ENCODE peak calls at places on chromosomes 4 and X, in eight cellular contexts. B is astrocyte of the spinal cord, Y is tibial nerve, C is HFF-Myc, W is cardiac muscle cell, J is AG09309, R is choroid plexus epithelial cell, A is SK-N-SH. S is an unnamed sample.

GRCh38 chr4:77044458-77045124 is 31.2 kb downstream of the CCNI start:
- DNase-seq in A (no peak), J (no peak), B (peak), R (peak), Y (no peak), C (peak), W (peak), S (peak)

GRCh38 chr4:176271749-176272148 is 2.7 kb upstream of the ASB5 start:
- DNase-seq in C (no peak), A (no peak), J (no peak), B (peak), R (peak), W (no peak), Y (no peak), S (no peak)

GRCh38 chr4:94621491-94622080 is 136.2 kb upstream of the BMPR1B start:
- DNase-seq in A (peak), B (peak), R (peak), Y (no peak), W (peak), C (no peak), J (no peak), S (peak)

GRCh38 chrX:12441376-12442128 is 303.3 kb downstream of the FRMPD4 start:
- DNase-seq in W (no peak), A (no peak), J (peak), B (peak), C (peak), R (peak), Y (no peak), S (no peak)

GRCh38 chr4:118732591-118733330 is 47.6 kb downstream of the METTL14 start:
- DNase-seq in A (no peak), C (no peak), Y (no peak), W (no peak), R (peak), J (peak), B (peak), S (no peak)

GRCh38 chr4:157204634-157205244 is 15.8 kb upstream of the GRIA2 start:
- DNase-seq in R (peak), C (no peak), Y (no peak), J (no peak), A (peak), B (no peak), W (peak), S (no peak)

GRCh38 chr4:186726440-186727148 is 2.9 kb upstream of the FAT1 start:
- DNase-seq in J (no peak), C (no peak), B (peak), Y (peak), W (peak), R (peak), A (peak), S (peak)

GRCh38 chrX:44927398-44927797 is 54.4 kb downstream of the KDM6A start:
- DNase-seq in A (no peak), W (no peak), J (no peak), Y (no peak), B (no peak), C (no peak), R (no peak), S (no peak)

GRCh38 chr4:67885727-67886126 is 1.9 kb upstream of the TMPRSS11D start:
- DNase-seq in R (peak), C (peak), J (peak), B (peak), A (no peak), Y (no peak), W (no peak), S (no peak)

GRCh38 chr4:47145630-47146029 is 114.3 kb downstream of the GABRB1 start:
- DNase-seq in R (peak), C (peak), W (no peak), Y (no peak), B (peak), J (no peak), A (no peak), S (no peak)

GRCh38 chr4:145920205-145920604 is 18.4 kb downstream of the ZNF827 start:
- DNase-seq in R (peak), B (peak), W (no peak), Y (no peak), J (peak), A (no peak), C (peak), S (no peak)

GRCh38 chrX:115563633-115564182 is 2.7 kb downstream of the PLS3 start:
- DNase-seq in R (peak), J (no peak), B (no peak), Y (no peak), A (no peak), C (no peak), W (no peak), S (no peak)

GRCh38 chr4:100288811-100289529 is 98.7 kb upstream of the DDIT4L start:
- DNase-seq in W (no peak), B (no peak), Y (no peak), C (no peak), R (peak), J (peak), A (no peak), S (no peak)

GRCh38 chrX:45164995-45165394 is 35.7 kb downstream of the DIPK2B start:
- DNase-seq in R (no peak), C (no peak), J (no peak), A (no peak), Y (no peak), B (no peak), W (no peak), S (no peak)

GRCh38 chrX:9573282-9574106 is 108.6 kb downstream of the TBL1X start:
- DNase-seq in A (no peak), W (no peak), R (no peak), B (no peak), Y (no peak), C (no peak), J (no peak), S (peak)

GRCh38 chr4:61401771-61402170 is 201.6 kb downstream of the ADGRL3 start:
- DNase-seq in R (no peak), B (no peak), Y (no peak), J (no peak), C (no peak), W (no peak), A (no peak), S (no peak)

GRCh38 chrX:14875624-14876023 is 2.4 kb downstream of the MOSPD2 start:
- DNase-seq in R (no peak), C (no peak), Y (no peak), W (no peak), B (no peak), J (no peak), A (no peak), S (no peak)

GRCh38 chrX:14873676-14874049 is 442 bp downstream of the MOSPD2 start:
- DNase-seq in Y (no peak), A (no peak), W (no peak), J (no peak), C (no peak), B (peak), R (no peak), S (no peak)

GRCh38 chrX:14872355-14872754 is 514 bp downstream of the FANCB start:
- DNase-seq in W (no peak), A (peak), R (no peak), J (no peak), B (no peak), Y (no peak), C (no peak), S (no peak)

GRCh38 chrX:14872851-14873675 is at the start of the genes FANCB and MOSPD2:
- DNase-seq in J (peak), R (peak), Y (peak), B (peak), A (peak), W (peak), C (peak), S (peak)

DNA sequence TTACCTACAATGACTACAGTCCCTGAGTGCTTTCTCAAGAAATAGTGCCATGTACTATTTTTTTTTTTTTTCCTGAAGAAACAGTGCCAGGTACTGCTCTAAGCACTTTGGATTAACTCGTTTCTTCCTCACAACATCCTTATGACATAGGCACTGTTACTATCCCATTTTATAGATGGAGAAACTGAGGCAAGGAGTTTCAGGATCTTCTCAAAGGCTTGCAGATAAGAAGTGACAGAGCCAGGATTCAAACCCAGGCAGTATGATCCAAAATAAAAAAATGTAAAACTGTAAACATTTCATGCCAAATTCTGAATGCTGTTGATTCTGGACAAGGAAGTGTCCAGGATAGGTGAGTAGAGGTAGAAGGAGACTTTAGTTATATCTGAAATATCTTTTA is 1.1 kb downstream of the FANCB start:
- DNase-seq in R (no peak), B (no peak), Y (no peak), C (no peak), W (no peak), A (no peak), J (no peak), S (no peak)
- H3K4me3 ChIP-seq in R (no peak), B (peak), Y (no peak), C (peak), W (no peak), A (no peak), J (no peak), S (no peak)

GRCh38 chrX:72002886-72003285 is 92.2 kb downstream of the NHSL2 start:
- DNase-seq in W (no peak), Y (no peak), C (no peak), A (no peak), R (no peak), J (no peak), B (peak), S (no peak)

GRCh38 chrX:72005046-72005445 is 94.4 kb downstream of the NHSL2 start:
- DNase-seq in W (no peak), B (no peak), Y (no peak), C (no peak), J (no peak), A (no peak), R (no peak), S (no peak)

GRCh38 chrX:72006461-72006860 is 95.8 kb downstream of the NHSL2 start:
- DNase-seq in J (no peak), B (no peak), Y (no peak), C (no peak), R (no peak), W (no peak), A (no peak), S (no peak)

GRCh38 chrX:72001906-72002305 is 91.3 kb downstream of the NHSL2 start:
- DNase-seq in R (no peak), C (no peak), J (no peak), Y (no peak), A (no peak), B (no peak), W (no peak), S (no peak)

DNA sequence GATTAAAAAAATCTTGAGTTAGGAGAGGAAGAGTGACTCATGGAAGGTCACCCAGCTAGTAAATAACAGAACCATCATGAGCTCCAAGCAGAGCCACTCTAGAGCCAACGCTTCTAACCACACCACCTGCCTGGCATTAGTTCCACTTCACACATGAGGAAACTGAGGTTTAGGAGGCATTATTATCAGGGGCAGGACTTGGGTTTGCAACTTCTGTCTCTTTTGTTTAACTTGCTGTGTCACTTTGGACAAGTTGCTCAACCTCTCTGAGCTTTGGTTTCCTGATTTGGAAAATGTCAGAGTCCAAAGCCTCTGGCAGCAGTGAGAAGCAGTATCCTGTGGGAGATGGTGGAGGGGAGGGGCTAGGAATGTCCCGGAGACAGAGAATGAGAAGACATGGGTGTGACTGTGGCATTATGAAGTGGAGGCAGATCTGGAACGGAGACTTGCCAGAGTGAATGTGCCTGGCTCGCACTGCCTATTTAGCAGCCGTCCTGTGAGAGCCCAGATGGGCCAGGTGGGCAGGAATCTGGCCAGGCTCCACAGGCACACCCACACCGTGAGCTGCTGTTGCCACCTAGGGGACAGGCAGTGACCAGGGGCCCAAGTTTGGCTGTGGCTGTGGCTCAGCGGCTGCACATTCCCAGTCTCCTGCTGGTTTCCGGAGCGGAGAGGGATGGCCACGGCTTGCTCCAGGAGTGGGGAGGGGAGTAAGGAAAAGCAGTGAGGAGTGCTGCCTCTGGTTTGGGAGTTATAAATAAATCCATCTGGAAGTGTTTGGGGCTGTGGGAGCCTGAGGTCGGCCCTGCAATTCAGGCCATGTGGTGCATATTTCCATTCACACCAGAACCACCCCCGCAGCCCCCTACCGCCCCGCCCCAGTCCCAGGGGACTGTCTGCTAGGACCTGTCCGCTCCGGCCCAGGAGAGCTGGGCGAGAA is 93.4 kb downstream of the NHSL2 start:
- DNase-seq in A (peak), J (peak), Y (peak), W (peak), B (peak), C (peak), R (peak), S (peak)
- TF ChIP-seq CTCF in A (no peak), J (peak), Y (no peak), W (peak), B (peak), C (peak), R (peak), S (peak)

GRCh38 chr4:17667253-17667652 is 52.8 kb downstream of the MED28 start:
- DNase-seq in B (no peak), R (no peak), W (no peak), J (no peak), A (no peak), C (no peak), Y (no peak), S (no peak)
- H3K4me3 ChIP-seq in B (no peak), R (no peak), W (no peak), J (no peak), A (no peak), C (no peak), Y (no peak), S (no peak)

GRCh38 chr4:173365359-173365996 is 5.3 kb upstream of the SAP30 start:
- DNase-seq in Y (no peak), A (no peak), R (no peak), C (no peak), J (no peak), W (no peak), B (no peak), S (no peak)

GRCh38 chr4:173362666-173363065 is 8.1 kb upstream of the SAP30 start:
- DNase-seq in W (no peak), R (no peak), A (no peak), C (no peak), Y (no peak), B (no peak), J (no peak), S (no peak)

GRCh38 chr4:173357939-173358338 is 12.8 kb upstream of the SAP30 start:
- DNase-seq in Y (no peak), C (no peak), R (no peak), J (no peak), W (no peak), A (no peak), B (no peak), S (no peak)

GRCh38 chr4:173360587-173361221 is 10.1 kb upstream of the SAP30 start:
- DNase-seq in W (peak), Y (no peak), J (no peak), R (peak), B (peak), A (no peak), C (no peak), S (no peak)
- TF ChIP-seq CTCF in W (peak), Y (peak), J (peak), R (peak), B (peak), A (peak), C (peak), S (peak)

GRCh38 chr4:26130173-26130572 is 190.6 kb upstream of the RBPJ start:
- DNase-seq in J (no peak), C (no peak), R (no peak), B (no peak), W (no peak), A (no peak), Y (no peak), S (no peak)
- H3K4me3 ChIP-seq in J (no peak), C (no peak), R (no peak), B (no peak), W (no peak), A (no peak), Y (no peak), S (no peak)

GRCh38 chrX:20527041-20527440 is 260.3 kb upstream of the RPS6KA3 start:
- DNase-seq in W (no peak), C (no peak), J (no peak), B (no peak), R (no peak), A (no peak), Y (no peak), S (no peak)

GRCh38 chrX:20529711-20530110 is 263.0 kb upstream of the RPS6KA3 start:
- DNase-seq in J (no peak), B (no peak), R (no peak), Y (no peak), C (no peak), W (peak), A (no peak), S (no peak)

GRCh38 chrX:20529301-20529700 is 262.6 kb upstream of the RPS6KA3 start:
- DNase-seq in Y (no peak), J (no peak), C (no peak), R (peak), W (no peak), B (no peak), A (no peak), S (no peak)

GRCh38 chrX:20530319-20530979 is 263.7 kb upstream of the RPS6KA3 start:
- DNase-seq in W (peak), C (no peak), B (peak), J (peak), Y (peak), A (peak), R (peak), S (peak)

DNA sequence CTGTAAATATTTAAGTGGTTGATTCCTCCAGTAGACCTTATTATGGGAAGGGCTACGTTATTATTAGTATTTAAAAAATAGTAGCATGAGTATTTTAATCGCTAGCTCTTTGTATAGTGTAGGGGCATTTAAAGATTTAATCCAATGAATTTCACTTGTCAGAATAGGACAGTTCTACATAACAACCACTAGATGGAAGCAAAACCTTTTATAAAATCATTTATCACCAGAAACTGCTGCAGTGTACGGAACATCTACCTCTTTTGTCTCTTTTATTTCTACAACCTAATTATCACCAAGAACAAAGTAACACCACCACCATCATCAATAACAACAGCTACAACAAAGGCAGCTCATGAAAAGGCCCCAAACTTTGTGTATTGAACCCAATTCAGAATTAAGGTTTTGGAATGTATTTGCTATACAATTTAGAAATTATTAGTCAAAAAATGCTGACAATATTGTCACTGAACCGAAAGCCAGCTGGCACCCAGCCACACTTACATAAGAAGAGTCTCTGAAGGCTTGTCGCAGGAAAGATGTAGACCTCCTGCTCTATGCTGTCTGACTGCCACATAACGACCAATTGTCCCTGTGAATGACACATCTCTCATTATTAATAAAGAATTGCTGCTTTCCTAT is 260.9 kb upstream of the RPS6KA3 start:
- DNase-seq in B (peak), C (no peak), J (no peak), Y (no peak), W (peak), R (peak), A (peak), S (no peak)
- TF ChIP-seq CTCF in B (peak), C (peak), J (peak), Y (peak), W (peak), R (no peak), A (peak), S (peak)

DNA sequence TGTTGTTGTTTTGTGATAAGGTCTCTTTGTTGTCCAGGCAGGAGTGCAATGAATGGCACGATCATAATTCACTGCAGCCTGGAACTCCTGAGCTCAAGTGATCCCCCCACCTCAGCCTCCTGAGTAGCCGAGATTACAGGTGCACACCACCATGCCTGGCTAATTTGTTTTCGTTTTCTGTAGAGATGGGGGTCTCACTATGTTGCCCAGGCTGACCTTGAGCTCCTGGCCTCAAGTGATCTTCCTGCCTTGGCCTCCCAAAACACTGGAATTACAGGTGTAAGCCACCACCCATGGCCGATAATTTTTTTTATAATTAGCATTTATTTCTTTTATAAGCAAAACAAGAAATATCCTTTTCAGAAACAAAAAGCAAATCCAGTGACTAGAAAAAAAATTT is 3.6 kb downstream of the PLAC8 start:
- DNase-seq in A (no peak), J (no peak), R (no peak), W (no peak), Y (no peak), C (no peak), B (no peak), S (no peak)
- H3K4me3 ChIP-seq in A (no peak), J (no peak), R (no peak), W (no peak), Y (no peak), C (no peak), B (no peak), S (no peak)

GRCh38 chrX:72609313-72609712 is 36.7 kb upstream of the HDAC8 start:
- DNase-seq in Y (no peak), R (peak), C (no peak), A (no peak), B (peak), J (no peak), W (no peak), S (no peak)
- TF ChIP-seq CTCF in Y (no peak), R (peak), C (no peak), A (peak), B (no peak), J (peak), W (peak), S (peak)

DNA sequence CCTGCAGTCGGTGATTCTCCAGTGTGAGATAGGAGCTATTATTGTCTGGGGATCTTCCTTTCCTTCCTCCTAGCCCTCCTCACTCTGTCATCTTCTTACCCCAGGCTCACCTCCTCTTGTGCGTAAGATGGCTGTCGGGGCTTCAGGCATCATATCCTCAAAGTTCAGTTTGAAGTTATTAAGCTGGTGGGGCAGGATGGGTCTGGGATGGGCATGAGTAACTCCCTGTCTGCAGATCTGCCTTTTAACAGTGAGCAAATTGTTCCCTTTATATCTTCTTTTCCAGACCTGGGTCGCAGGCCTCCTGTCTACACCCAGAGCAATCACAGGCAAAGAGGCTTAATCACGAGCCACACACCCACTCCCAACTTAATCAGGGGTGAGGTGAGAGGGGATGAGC is 900 bp upstream of the MTMR1 start:
- DNase-seq in Y (no peak), C (no peak), R (no peak), W (no peak), A (peak), B (no peak), J (no peak), S (no peak)
- H3K4me3 ChIP-seq in Y (no peak), C (peak), R (no peak), W (peak), A (peak), B (peak), J (no peak), S (peak)